ENCODE peak calls at places on chromosomes 6 and 20, in five cellular contexts. B is A549; C is mucosa of descending colon; Z is uterus; Q is CD4-positive, alpha-beta T cell. L is an unnamed sample.

GRCh38 chr20:33862709-33863403 is 51.7 kb downstream of the CHMP4B start:
- DNase-seq in B (peak; percentile 32), C (no peak), Z (peak; percentile 62), Q (peak; percentile 36), L (peak; percentile 20)

GRCh38 chr6:116217069-116217468 is 36.8 kb downstream of the TSPYL4 start:
- DNase-seq in B (peak; percentile 22), C (no peak), Z (no peak), Q (no peak), L (no peak)

GRCh38 chr20:37897008-37897548 is 5.8 kb upstream of the VSTM2L start:
- DNase-seq in B (no peak), C (no peak), Z (no peak), Q (no peak), L (no peak)

GRCh38 chr6:31513456-31514165 is 15.2 kb upstream of the MCCD1 start:
- DNase-seq in B (no peak), C (no peak), Z (no peak), Q (no peak), L (no peak)

GRCh38 chr6:167341038-167341613 is 16.2 kb downstream of the TTLL2 start:
- DNase-seq in B (no peak), C (no peak), Z (no peak), Q (no peak), L (no peak)

GRCh38 chr6:149513915-149514314 is 29.1 kb upstream of the ZC3H12D start:
- DNase-seq in B (no peak), C (no peak), Z (no peak), Q (no peak), L (no peak)

GRCh38 chr6:121105461-121105860 is 228.8 kb downstream of the TBC1D32 start:
- DNase-seq in B (no peak), C (no peak), Z (no peak), Q (no peak), L (no peak)

GRCh38 chr6:143348531-143348930 is 102.0 kb downstream of the ADAT2 start:
- DNase-seq in B (no peak), C (no peak), Z (no peak), Q (no peak), L (no peak)

GRCh38 chr6:36853325-36853724 is 14.1 kb upstream of the CPNE5 start:
- DNase-seq in B (no peak), C (no peak), Z (peak; percentile 61), Q (no peak), L (no peak)

GRCh38 chr20:52118233-52118632 is 73.3 kb downstream of the ZFP64 start:
- DNase-seq in B (no peak), C (no peak), Z (no peak), Q (no peak), L (no peak)

GRCh38 chr6:2566048-2566447 is 184.7 kb downstream of the MYLK4 start:
- DNase-seq in B (no peak), C (no peak), Z (no peak), Q (no peak), L (no peak)

GRCh38 chr6:20564269-20564668 is 30.0 kb downstream of the CDKAL1 start:
- DNase-seq in B (peak; percentile 6), C (no peak), Z (no peak), Q (no peak), L (no peak)

GRCh38 chr6:118719351-118720124 is 68.1 kb upstream of the CEP85L start:
- DNase-seq in B (no peak), C (no peak), Z (no peak), Q (no peak), L (no peak)

GRCh38 chr6:106390088-106390487 is 29.6 kb downstream of the CRYBG1 start:
- DNase-seq in B (no peak), C (no peak), Z (no peak), Q (no peak), L (no peak)

GRCh38 chr6:47420394-47421371 is 56.9 kb upstream of the CD2AP start:
- DNase-seq in B (peak; percentile 56), C (no peak), Z (no peak), Q (no peak), L (no peak)

GRCh38 chr6:122214605-122215318 is 184.7 kb upstream of the HSF2 start:
- DNase-seq in B (no peak), C (no peak), Z (no peak), Q (no peak), L (no peak)

GRCh38 chr20:35698298-35699126 is 640 bp downstream of the NFS1 start:
- DNase-seq in B (no peak), C (no peak), Z (no peak), Q (no peak), L (peak; percentile 16)

GRCh38 chr6:57324538-57324937 is 7.1 kb downstream of the PRIM2 start:
- DNase-seq in B (peak; percentile 9), C (no peak), Z (no peak), Q (no peak), L (no peak)

GRCh38 chr6:136541395-136541794 is 8.8 kb downstream of the MAP7 start:
- DNase-seq in B (no peak), C (no peak), Z (no peak), Q (no peak), L (no peak)

GRCh38 chr6:139680819-139681218 is 306.4 kb upstream of the CITED2 start:
- DNase-seq in B (no peak), C (no peak), Z (no peak), Q (no peak), L (no peak)

GRCh38 chr6:139323511-139324445 is 32.0 kb upstream of the TXLNB start:
- DNase-seq in B (peak; percentile 3), C (peak; percentile 66), Z (peak; percentile 52), Q (peak; percentile 68), L (peak; percentile 42)

GRCh38 chr20:7772376-7772775 is 167.9 kb downstream of the HAO1 start:
- DNase-seq in B (peak; percentile 6), C (no peak), Z (no peak), Q (no peak), L (no peak)
- H3K9me3 ChIP-seq in B (peaks cover 14% of the 10 kb centered on the region), C (peaks cover 5% of the 10 kb centered on the region), Z (no peaks in the 10 kb centered on the region), Q (no peaks in the 10 kb centered on the region), L (no peaks in the 10 kb centered on the region)

GRCh38 chr20:62103508-62104233 is 18.6 kb upstream of the LSM14B start:
- DNase-seq in B (no peak), C (no peak), Z (no peak), Q (no peak), L (no peak)
- H3K9me3 ChIP-seq in B (peaks cover 79% of the 10 kb centered on the region), C (peaks cover 21% of the 10 kb centered on the region), Z (peaks cover 3% of the 10 kb centered on the region), Q (peaks cover 71% of the 10 kb centered on the region), L (no peaks in the 10 kb centered on the region)

DNA sequence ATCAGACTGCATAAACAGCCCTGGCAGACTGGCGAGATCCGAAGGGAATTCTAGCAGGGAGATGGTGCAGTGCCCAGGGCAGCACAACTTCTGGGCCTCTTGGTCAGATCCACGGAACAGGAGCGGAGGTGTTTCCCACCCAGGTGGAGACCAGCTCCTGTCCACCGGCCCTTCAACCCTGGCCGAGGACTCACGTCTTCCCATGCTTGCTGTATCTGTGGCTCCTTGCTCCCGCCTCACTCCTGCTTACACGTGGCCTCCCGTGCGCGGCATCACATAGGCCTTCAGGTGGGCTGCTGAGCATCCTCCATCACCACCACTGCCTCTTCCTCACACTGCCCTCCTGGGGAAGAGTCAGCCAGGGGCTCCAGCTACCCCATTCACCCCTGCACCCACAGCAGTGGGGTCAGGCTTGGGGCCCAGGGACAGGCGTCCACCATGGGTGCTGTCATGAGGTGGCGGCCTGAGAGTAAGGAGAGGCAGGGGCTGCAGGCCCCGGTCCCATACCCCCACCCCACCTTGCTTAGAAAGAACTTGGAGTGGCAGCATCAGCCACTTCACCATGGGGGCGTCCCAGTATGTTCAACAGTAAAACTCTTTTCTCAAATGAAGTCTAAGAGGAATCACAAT is 165.6 kb downstream of the GRM4 start:
- DNase-seq in B (no peak), C (no peak), Z (no peak), Q (no peak), L (no peak)
- H3K9me3 ChIP-seq in B (no peaks in the 10 kb centered on the region), C (no peaks in the 10 kb centered on the region), Z (no peaks in the 10 kb centered on the region), Q (no peaks in the 10 kb centered on the region), L (no peaks in the 10 kb centered on the region)

GRCh38 chr6:151181701-151182367 is 57.9 kb upstream of the AKAP12 start:
- DNase-seq in B (no peak), C (no peak), Z (no peak), Q (no peak), L (no peak)

GRCh38 chr6:151186931-151187330 is 52.8 kb upstream of the AKAP12 start:
- DNase-seq in B (no peak), C (no peak), Z (no peak), Q (no peak), L (no peak)

GRCh38 chr6:151180321-151180720 is 59.4 kb upstream of the AKAP12 start:
- DNase-seq in B (no peak), C (no peak), Z (no peak), Q (no peak), L (no peak)

GRCh38 chr6:151191477-151191995 is 48.2 kb upstream of the AKAP12 start:
- DNase-seq in B (no peak), C (no peak), Z (no peak), Q (no peak), L (no peak)

DNA sequence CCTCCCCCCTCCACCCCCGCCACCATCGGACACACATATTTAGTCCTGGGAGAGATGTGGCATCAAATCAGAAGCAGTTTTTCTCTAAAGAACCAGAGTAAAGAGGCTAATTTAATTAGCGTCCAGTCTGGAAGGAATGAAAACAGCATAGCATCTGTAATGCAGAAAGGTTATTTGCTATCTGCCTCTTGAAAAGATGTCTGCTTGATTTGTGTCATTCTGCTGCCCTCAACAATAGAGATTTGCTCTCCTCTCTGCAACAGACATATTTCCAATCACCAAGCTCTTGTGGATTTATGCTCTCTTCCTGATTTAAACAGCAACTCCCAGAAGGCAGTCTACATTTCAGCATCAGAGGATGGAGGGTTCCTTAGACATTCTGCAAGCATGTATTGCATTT is 53.5 kb upstream of the AKAP12 start:
- DNase-seq in B (no peak), C (no peak), Z (no peak), Q (no peak), L (no peak)
- H3K9me3 ChIP-seq in B (no peaks in the 10 kb centered on the region), C (no peaks in the 10 kb centered on the region), Z (no peaks in the 10 kb centered on the region), Q (no peaks in the 10 kb centered on the region), L (no peaks in the 10 kb centered on the region)

GRCh38 chr20:55855052-55855451 is 150.3 kb downstream of the CBLN4 start:
- DNase-seq in B (no peak), C (no peak), Z (no peak), Q (no peak), L (no peak)
- H3K9me3 ChIP-seq in B (no peaks in the 10 kb centered on the region), C (no peaks in the 10 kb centered on the region), Z (no peaks in the 10 kb centered on the region), Q (no peaks in the 10 kb centered on the region), L (no peaks in the 10 kb centered on the region)

DNA sequence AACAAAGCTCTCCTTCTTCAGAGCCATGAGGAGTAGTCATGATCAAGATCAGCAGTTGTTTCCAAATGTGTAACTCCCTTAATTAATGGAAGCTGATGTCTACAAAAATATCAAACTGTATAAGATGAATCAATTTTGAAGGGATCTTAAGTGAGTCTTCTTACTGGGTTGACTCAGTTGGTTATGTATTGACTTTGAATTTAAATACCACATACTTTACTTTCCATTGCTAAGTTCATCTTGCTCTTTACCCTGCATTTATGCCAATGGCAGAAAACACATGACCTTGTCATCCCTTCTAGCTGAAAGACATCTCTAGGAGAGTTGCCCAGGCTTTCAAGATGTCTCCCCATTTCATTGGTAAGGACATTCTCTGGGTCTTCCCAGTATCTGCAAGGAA is 123.2 kb upstream of the STMND1 start:
- DNase-seq in B (no peak), C (no peak), Z (no peak), Q (no peak), L (no peak)
- H3K9me3 ChIP-seq in B (no peaks in the 10 kb centered on the region), C (no peaks in the 10 kb centered on the region), Z (no peaks in the 10 kb centered on the region), Q (no peaks in the 10 kb centered on the region), L (no peaks in the 10 kb centered on the region)

GRCh38 chr6:14896475-14896874 is 349.4 kb upstream of the JARID2 start:
- DNase-seq in B (no peak), C (no peak), Z (no peak), Q (no peak), L (no peak)
- H3K9me3 ChIP-seq in B (no peaks in the 10 kb centered on the region), C (no peaks in the 10 kb centered on the region), Z (no peaks in the 10 kb centered on the region), Q (no peaks in the 10 kb centered on the region), L (no peaks in the 10 kb centered on the region)

L was measured in T-helper 17 cell.